ENCODE peak calls at places on chromosomes 4 and X, in five cellular contexts. P, I, V, D and B are unnamed samples.

GRCh38 chrX:43971966-43972961 is 926 bp downstream of the NDP start:
- DNase-seq in P (peak; percentile 39), D (no peak), V (no peak), I (no peak), B (no peak)

GRCh38 chr4:139524062-139524631 is 31.9 kb downstream of the SETD7 start:
- DNase-seq in V (no peak), P (peak; percentile 28), I (no peak), D (no peak), B (no peak)

GRCh38 chr4:1216869-1217294 is 32.0 kb downstream of the CTBP1 start:
- DNase-seq in V (no peak), D (no peak), I (no peak), P (no peak), B (no peak)

GRCh38 chr4:67983333-67983732 is 20.0 kb upstream of the TMPRSS11A start:
- DNase-seq in P (no peak), V (no peak), I (no peak), D (no peak), B (no peak)

GRCh38 chr4:19135886-19136633 is 1114.5 kb upstream of the LCORL start:
- DNase-seq in D (no peak), P (no peak), V (no peak), I (no peak), B (no peak)

GRCh38 chr4:73704314-73705055 is 35.9 kb upstream of the CXCL8 start:
- DNase-seq in V (no peak), P (peak; percentile 100), D (peak; percentile 48), I (peak; percentile 66), B (no peak)

GRCh38 chr4:32864713-32865351 is 2144.7 kb downstream of the PCDH7 start:
- DNase-seq in D (no peak), P (no peak), V (no peak), I (no peak), B (no peak)

GRCh38 chr4:79540143-79540542 is 132.1 kb upstream of the GK2 start:
- DNase-seq in D (no peak), V (no peak), I (no peak), P (no peak), B (no peak)

GRCh38 chr4:123976285-123976684 is 579.7 kb downstream of the SPRY1 start:
- DNase-seq in D (no peak), I (no peak), V (no peak), P (peak; percentile 24), B (no peak)

GRCh38 chrX:11363069-11363594 is 69.9 kb downstream of the AMELX start:
- DNase-seq in D (no peak), V (peak; percentile 67), I (no peak), P (no peak), B (no peak)
- TF ChIP-seq RAD21 in D (no peak), V (no peak), I (no peak), P (no peak), B (no peak)

DNA sequence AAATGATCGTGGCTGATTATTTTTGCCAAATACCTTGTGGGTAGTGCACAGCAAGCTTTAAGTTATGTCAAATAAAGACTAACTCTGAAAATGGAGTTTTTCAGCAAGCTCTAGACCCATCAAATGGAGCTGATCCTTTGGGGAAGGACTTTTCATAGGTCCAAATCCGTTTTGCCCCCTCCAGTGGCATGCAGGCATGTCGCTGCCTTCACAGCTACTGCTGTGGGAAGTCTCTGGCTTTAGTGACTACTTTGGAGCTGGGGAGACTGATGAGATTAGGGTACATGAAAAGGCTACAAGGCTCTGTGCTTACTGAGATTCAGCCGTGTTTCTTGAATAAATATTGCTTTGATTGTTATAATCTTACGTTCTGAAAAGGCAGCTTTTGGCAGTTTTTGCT is 106.6 kb upstream of the HS3ST1 start:
- DNase-seq in I (no peak), D (no peak), P (no peak), V (no peak), B (no peak)
- TF ChIP-seq MXI1 in I (no peak), D (no peak), P (no peak), V (no peak), B (no peak)

GRCh38 chr4:174948826-174949225 is 30.7 kb downstream of the ADAM29 start:
- DNase-seq in V (no peak), P (no peak), D (no peak), I (no peak), B (no peak)
- TF ChIP-seq RAD21 in V (no peak), P (no peak), D (no peak), I (no peak), B (no peak)

GRCh38 chr4:141871086-141871485 is 234.7 kb downstream of the IL15 start:
- DNase-seq in V (no peak), I (no peak), P (peak; percentile 17), D (no peak), B (no peak)
- TF ChIP-seq MXI1 in V (no peak), I (no peak), P (no peak), D (no peak), B (no peak)

GRCh38 chr4:2825184-2825506 is 18.5 kb upstream of the ADD1 start:
- DNase-seq in D (no peak), V (no peak), P (no peak), I (no peak), B (no peak)

GRCh38 chr4:2828758-2829181 is 14.9 kb upstream of the ADD1 start:
- DNase-seq in P (no peak), I (no peak), V (no peak), D (no peak), B (peak; percentile 12)

GRCh38 chr4:2827874-2828751 is 15.5 kb upstream of the ADD1 start:
- DNase-seq in D (no peak), P (no peak), I (no peak), V (no peak), B (no peak)

GRCh38 chr4:2825740-2826139 is 17.9 kb upstream of the ADD1 start:
- DNase-seq in D (no peak), I (no peak), V (no peak), P (no peak), B (no peak)

DNA sequence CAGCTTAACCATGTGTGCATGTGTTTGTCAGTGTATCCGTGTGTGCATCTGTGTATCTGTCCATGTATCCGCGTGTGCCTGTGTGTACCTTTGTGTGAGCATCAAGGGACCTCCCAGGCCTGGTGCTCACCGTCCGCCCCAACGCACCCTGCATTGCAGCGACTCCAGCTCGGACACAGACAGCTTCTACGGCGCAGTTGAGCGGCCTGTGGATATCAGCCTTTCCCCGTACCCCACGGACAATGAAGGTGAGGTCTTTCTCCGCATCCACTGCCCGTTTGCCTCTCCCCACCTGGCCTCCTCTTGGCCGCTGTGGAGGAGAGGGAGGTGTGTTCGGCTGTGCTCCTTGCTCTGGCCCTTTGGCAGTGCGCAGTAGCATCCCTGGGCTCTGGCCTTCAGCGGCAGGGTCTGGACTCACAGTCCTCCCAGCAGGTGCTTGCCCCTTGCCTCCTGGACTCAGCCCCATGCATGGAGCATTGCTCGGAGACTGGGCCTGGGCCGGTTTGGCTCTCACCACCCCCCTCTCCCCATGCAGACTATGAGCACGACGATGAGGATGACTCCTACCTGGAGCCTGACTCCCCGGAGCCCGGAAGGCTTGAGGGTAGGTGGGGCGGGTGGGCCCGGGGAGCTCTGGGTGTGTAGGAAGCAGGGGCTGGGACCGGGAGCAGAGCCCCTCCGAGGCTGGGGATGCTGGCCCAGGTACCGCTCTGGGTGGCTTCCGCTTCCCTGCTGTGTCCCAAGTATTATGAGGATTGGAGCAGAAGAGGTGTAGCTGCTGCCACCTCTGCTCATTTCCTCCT is 16.4 kb upstream of the ADD1 start:
- DNase-seq in D (no peak), V (no peak), P (no peak), I (no peak), B (no peak)
- TF ChIP-seq RAD21 in D (no peak), V (no peak), P (no peak), I (no peak), B (no peak)

DNA sequence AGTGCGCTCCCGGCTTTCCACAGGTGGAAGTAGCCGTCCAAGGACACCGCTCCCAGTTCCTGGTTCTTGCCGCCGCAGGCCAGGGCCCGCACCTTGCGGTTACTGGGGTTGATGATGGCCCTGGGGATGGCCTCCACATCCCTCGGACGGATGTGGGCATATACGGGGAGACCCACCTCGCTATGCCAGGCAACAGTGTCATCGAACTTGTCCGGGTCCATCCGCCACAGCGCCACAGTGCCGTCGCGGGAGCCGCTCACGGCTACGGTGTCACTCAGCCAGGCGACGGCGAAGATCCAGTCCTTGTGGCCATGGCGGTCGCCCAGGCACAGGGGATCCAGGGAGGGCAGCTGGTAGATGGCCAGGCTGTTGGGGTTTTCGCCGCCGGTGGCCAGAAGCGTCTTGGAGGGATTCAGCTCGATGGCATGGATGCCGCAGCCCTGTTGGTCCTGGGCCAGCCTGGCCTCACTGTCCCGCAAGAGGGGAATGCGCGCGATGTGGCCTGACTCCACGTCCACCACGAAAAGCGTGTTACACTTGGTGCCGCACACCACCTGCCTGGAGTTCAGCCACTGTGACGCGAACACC is 795 bp downstream of the DCAF12L1 start:
- DNase-seq in V (no peak), D (no peak), P (no peak), I (no peak), B (no peak)
- TF ChIP-seq MXI1 in V (no peak), D (no peak), P (no peak), I (no peak), B (no peak)

GRCh38 chr4:95095352-95095974 is 337.7 kb downstream of the BMPR1B start:
- DNase-seq in V (no peak), I (peak; percentile 9), P (peak; percentile 59), D (peak; percentile 5), B (peak; percentile 30)
- TF ChIP-seq RAD21 in V (peak; percentile 40), I (peak; percentile 36), P (peak; percentile 84), D (no peak), B (peak; percentile 93)